ENCODE peak calls at places on chromosomes 11 and 22, in six cellular contexts. One of them, this sample, is unnamed. For H3F3A and H4K20me1, the result is how much of the 10 kb centered on the place peaks cover.

GRCh38 chr22:27952091-27952490 is 33.0 kb upstream of the PITPNB start:
- DNase-seq in GM23338: no peak
- DNase-seq in GM23248: peak
- DNase-seq in neural progenitor cell: no peak
- DNase-seq in PC-3: peak
- DNase-seq in SK-N-SH: no peak
- DNase-seq in this sample: no peak

GRCh38 chr11:95330332-95330731 is 99.3 kb upstream of the SESN3 start:
- DNase-seq in GM23338: no peak
- DNase-seq in GM23248: peak
- DNase-seq in neural progenitor cell: no peak
- DNase-seq in PC-3: no peak
- DNase-seq in SK-N-SH: no peak
- DNase-seq in this sample: no peak

GRCh38 chr11:44133335-44133946 is 38.0 kb downstream of the EXT2 start:
- DNase-seq in GM23338: peak
- DNase-seq in GM23248: peak
- DNase-seq in neural progenitor cell: peak
- DNase-seq in PC-3: peak
- DNase-seq in SK-N-SH: peak
- DNase-seq in this sample: no peak

GRCh38 chr22:32502346-32502745 is 27.7 kb downstream of the FBXO7 start:
- DNase-seq in GM23338: peak
- DNase-seq in GM23248: no peak
- DNase-seq in neural progenitor cell: peak
- DNase-seq in PC-3: no peak
- DNase-seq in SK-N-SH: no peak
- DNase-seq in this sample: no peak

GRCh38 chr11:83047515-83048225 is 24.0 kb downstream of the RAB30 start:
- DNase-seq in GM23338: no peak
- DNase-seq in GM23248: no peak
- DNase-seq in neural progenitor cell: no peak
- DNase-seq in PC-3: no peak
- DNase-seq in SK-N-SH: no peak
- DNase-seq in this sample: no peak

GRCh38 chr22:21054714-21055563 is 9.2 kb downstream of the LRRC74B start:
- DNase-seq in GM23338: no peak
- DNase-seq in GM23248: no peak
- DNase-seq in neural progenitor cell: no peak
- DNase-seq in PC-3: no peak
- DNase-seq in SK-N-SH: no peak
- DNase-seq in this sample: no peak

GRCh38 chr11:2691355-2691761 is 8.4 kb downstream of the KCNQ1OT1 start:
- DNase-seq in GM23338: no peak
- DNase-seq in GM23248: no peak
- DNase-seq in neural progenitor cell: no peak
- DNase-seq in PC-3: no peak
- DNase-seq in SK-N-SH: no peak
- DNase-seq in this sample: no peak

GRCh38 chr11:74870485-74870884 is 78.4 kb downstream of the XRRA1 start:
- DNase-seq in GM23338: peak
- DNase-seq in GM23248: peak
- DNase-seq in neural progenitor cell: peak
- DNase-seq in PC-3: peak
- DNase-seq in SK-N-SH: peak
- DNase-seq in this sample: peak

GRCh38 chr11:48134221-48134922 is 82.2 kb upstream of the OR4B1 start:
- DNase-seq in GM23338: peak
- DNase-seq in GM23248: no peak
- DNase-seq in neural progenitor cell: peak
- DNase-seq in PC-3: no peak
- DNase-seq in SK-N-SH: no peak
- DNase-seq in this sample: no peak

GRCh38 chr22:43148581-43148980 is 2.8 kb upstream of the TSPO start:
- DNase-seq in GM23338: no peak
- DNase-seq in GM23248: no peak
- DNase-seq in neural progenitor cell: no peak
- DNase-seq in PC-3: no peak
- DNase-seq in SK-N-SH: no peak
- DNase-seq in this sample: peak

GRCh38 chr22:49178246-49179005 is 649.2 kb downstream of the BRD1 start:
- DNase-seq in GM23338: no peak
- DNase-seq in GM23248: no peak
- DNase-seq in neural progenitor cell: no peak
- DNase-seq in PC-3: no peak
- DNase-seq in SK-N-SH: no peak
- DNase-seq in this sample: no peak

GRCh38 chr11:33657757-33658156 is 42.9 kb downstream of the C11orf91 start:
- DNase-seq in GM23338: no peak
- DNase-seq in GM23248: no peak
- DNase-seq in neural progenitor cell: no peak
- DNase-seq in PC-3: no peak
- DNase-seq in SK-N-SH: no peak
- DNase-seq in this sample: no peak

GRCh38 chr11:128890543-128891409 is at the start of gene KCNJ5:
- DNase-seq in GM23338: peak
- DNase-seq in GM23248: peak
- DNase-seq in neural progenitor cell: peak
- DNase-seq in PC-3: peak
- DNase-seq in SK-N-SH: peak
- DNase-seq in this sample: no peak

GRCh38 chr11:115314330-115314729 is 189.9 kb downstream of the CADM1 start:
- DNase-seq in GM23338: no peak
- DNase-seq in GM23248: no peak
- DNase-seq in neural progenitor cell: no peak
- DNase-seq in PC-3: no peak
- DNase-seq in SK-N-SH: no peak
- DNase-seq in this sample: no peak

GRCh38 chr11:119389611-119390254 is 8.2 kb upstream of the USP2 start:
- DNase-seq in GM23338: peak
- DNase-seq in GM23248: peak
- DNase-seq in neural progenitor cell: peak
- DNase-seq in PC-3: peak
- DNase-seq in SK-N-SH: no peak
- DNase-seq in this sample: peak
- TF ChIP-seq EZH2phosphoT487 in GM23338: no peak
- TF ChIP-seq EZH2phosphoT487 in GM23248: no peak
- TF ChIP-seq EZH2phosphoT487 in neural progenitor cell: no peak
- TF ChIP-seq EZH2phosphoT487 in PC-3: no peak
- TF ChIP-seq EZH2phosphoT487 in SK-N-SH: no peak
- TF ChIP-seq EZH2phosphoT487 in this sample: no peak

DNA sequence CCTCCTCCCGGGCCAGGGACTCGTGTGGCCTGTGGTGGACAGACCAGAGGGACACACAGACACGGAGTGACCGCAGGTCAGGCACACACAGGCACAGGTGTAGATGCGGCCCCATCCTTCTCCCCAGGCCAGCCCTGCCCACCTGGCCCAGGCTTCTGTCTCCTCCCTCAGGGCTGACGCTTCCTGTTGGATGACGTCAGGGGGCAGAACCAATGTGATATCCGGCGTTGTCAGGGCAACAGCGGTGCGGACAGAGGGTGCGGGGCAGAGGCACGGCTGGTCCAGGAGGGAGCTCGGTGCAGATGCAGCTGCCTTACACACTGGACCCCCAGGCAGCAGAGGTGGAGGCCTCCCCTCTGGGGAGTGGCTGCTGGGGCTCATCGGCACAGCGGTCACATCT is 2.9 kb upstream of the TUBGCP6 start:
- DNase-seq in GM23338: peak
- DNase-seq in GM23248: peak
- DNase-seq in neural progenitor cell: peak
- DNase-seq in PC-3: peak
- DNase-seq in SK-N-SH: peak
- DNase-seq in this sample: peak
- H3F3A ChIP-seq in GM23338: under half
- H3F3A ChIP-seq in GM23248: under half
- H3F3A ChIP-seq in neural progenitor cell: under half
- H3F3A ChIP-seq in PC-3: under half
- H3F3A ChIP-seq in SK-N-SH: under half
- H3F3A ChIP-seq in this sample: under half

GRCh38 chr22:46083383-46084350 is 66.7 kb upstream of the PPARA start:
- DNase-seq in GM23338: no peak
- DNase-seq in GM23248: peak
- DNase-seq in neural progenitor cell: no peak
- DNase-seq in PC-3: no peak
- DNase-seq in SK-N-SH: no peak
- DNase-seq in this sample: no peak
- H4K20me1 ChIP-seq in GM23338: under half
- H4K20me1 ChIP-seq in GM23248: under half
- H4K20me1 ChIP-seq in neural progenitor cell: under half
- H4K20me1 ChIP-seq in PC-3: under half
- H4K20me1 ChIP-seq in SK-N-SH: half or more
- H4K20me1 ChIP-seq in this sample: under half

GRCh38 chr22:45318558-45319318 is 9.0 kb downstream of the FAM118A start:
- DNase-seq in GM23338: peak
- DNase-seq in GM23248: no peak
- DNase-seq in neural progenitor cell: peak
- DNase-seq in PC-3: no peak
- DNase-seq in SK-N-SH: no peak
- DNase-seq in this sample: no peak
- TF ChIP-seq EZH2phosphoT487 in GM23338: no peak
- TF ChIP-seq EZH2phosphoT487 in GM23248: no peak
- TF ChIP-seq EZH2phosphoT487 in neural progenitor cell: no peak
- TF ChIP-seq EZH2phosphoT487 in PC-3: no peak
- TF ChIP-seq EZH2phosphoT487 in SK-N-SH: no peak
- TF ChIP-seq EZH2phosphoT487 in this sample: no peak

GRCh38 chr22:40714514-40714966 is 35.3 kb downstream of the MCHR1 start:
- DNase-seq in GM23338: peak
- DNase-seq in GM23248: peak
- DNase-seq in neural progenitor cell: peak
- DNase-seq in PC-3: peak
- DNase-seq in SK-N-SH: no peak
- DNase-seq in this sample: no peak
- H3F3A ChIP-seq in GM23338: under half
- H3F3A ChIP-seq in GM23248: under half
- H3F3A ChIP-seq in neural progenitor cell: under half
- H3F3A ChIP-seq in PC-3: under half
- H3F3A ChIP-seq in SK-N-SH: under half
- H3F3A ChIP-seq in this sample: under half

This sample was measured in MM.1S.